ENCODE peak calls at places on chromosome 1, in ten cellular contexts. U, K, B, X, D, N, J, R, P and W are unnamed samples.

GRCh38 chr1:36947384-36947783 is 86.9 kb downstream of the GRIK3 start:
- DNase-seq in U (no peak), K (no peak), B (no peak), X (no peak), D (no peak), N (no peak), J (no peak), R (no peak), P (no peak), W (no peak)

GRCh38 chr1:17725084-17725718 is 29.9 kb upstream of the ACTL8 start:
- DNase-seq in U (no peak), K (no peak), B (no peak), X (no peak), D (no peak), N (no peak), J (peak), R (no peak), P (no peak), W (no peak)

GRCh38 chr1:91138959-91139358 is 117.1 kb upstream of the ZNF644 start:
- DNase-seq in U (no peak), K (no peak), B (no peak), X (no peak), D (no peak), N (no peak), J (no peak), R (no peak), P (no peak), W (no peak)

GRCh38 chr1:214354440-214355148 is 73.6 kb downstream of the SMYD2 start:
- DNase-seq in U (no peak), K (no peak), B (no peak), X (peak), D (no peak), N (no peak), J (no peak), R (no peak), P (no peak), W (no peak)

GRCh38 chr1:116161390-116161789 is 50.2 kb downstream of the MAB21L3 start:
- DNase-seq in U (no peak), K (no peak), B (no peak), X (no peak), D (no peak), N (no peak), J (no peak), R (no peak), P (no peak), W (no peak)

GRCh38 chr1:116717318-116717717 is 36.9 kb upstream of the CD2 start:
- DNase-seq in U (no peak), K (no peak), B (no peak), X (no peak), D (no peak), N (no peak), J (no peak), R (no peak), P (no peak), W (no peak)

GRCh38 chr1:92480813-92481597 is 5.7 kb downstream of the GFI1 start:
- DNase-seq in U (no peak), K (no peak), B (no peak), X (no peak), D (no peak), N (peak), J (no peak), R (peak), P (no peak), W (no peak)

GRCh38 chr1:25565188-25565591 is 21.8 kb downstream of the LDLRAP1 start:
- DNase-seq in U (no peak), K (no peak), B (peak), X (no peak), D (peak), N (no peak), J (no peak), R (no peak), P (no peak), W (no peak)

GRCh38 chr1:167517535-167518330 is 596 bp downstream of the CD247 start:
- DNase-seq in U (no peak), K (peak), B (peak), X (no peak), D (no peak), N (peak), J (peak), R (peak), P (no peak), W (no peak)

GRCh38 chr1:240385985-240386978 is 225.7 kb downstream of the GREM2 start:
- DNase-seq in U (no peak), K (no peak), B (no peak), X (peak), D (peak), N (no peak), J (peak), R (no peak), P (no peak), W (no peak)

GRCh38 chr1:61343623-61344257 is 261.4 kb downstream of the NFIA start:
- DNase-seq in U (no peak), K (no peak), B (no peak), X (no peak), D (no peak), N (no peak), J (no peak), R (no peak), P (no peak), W (no peak)

GRCh38 chr1:78617615-78618026 is 2.6 kb upstream of the IFI44L start:
- DNase-seq in U (peak), K (peak), B (peak), X (peak), D (peak), N (peak), J (peak), R (peak), P (peak), W (peak)

GRCh38 chr1:223417903-223418663 is 24.9 kb downstream of the CCDC185 start:
- DNase-seq in U (no peak), K (no peak), B (no peak), X (no peak), D (no peak), N (no peak), J (no peak), R (no peak), P (no peak), W (no peak)

GRCh38 chr1:173555651-173556305 is 47.1 kb downstream of the SLC9C2 start:
- DNase-seq in U (no peak), K (no peak), B (no peak), X (no peak), D (no peak), N (no peak), J (peak), R (no peak), P (no peak), W (no peak)

GRCh38 chr1:224879404-224879803 is 50.1 kb upstream of the DNAH14 start:
- DNase-seq in U (no peak), K (no peak), B (no peak), X (no peak), D (peak), N (no peak), J (peak), R (no peak), P (no peak), W (no peak)

GRCh38 chr1:17521946-17522612 is 17.4 kb upstream of the ARHGEF10L start:
- DNase-seq in U (no peak), K (no peak), B (no peak), X (no peak), D (no peak), N (no peak), J (no peak), R (no peak), P (no peak), W (no peak)

GRCh38 chr1:29298175-29298720 is 61.9 kb downstream of the PTPRU start:
- DNase-seq in U (no peak), K (no peak), B (no peak), X (no peak), D (no peak), N (no peak), J (no peak), R (peak), P (no peak), W (peak)

GRCh38 chr1:13224480-13225060 is 1.4 kb downstream of the PRAMEF18 start:
- DNase-seq in U (no peak), K (no peak), B (no peak), X (no peak), D (no peak), N (no peak), J (no peak), R (peak), P (no peak), W (no peak)

GRCh38 chr1:183783896-183784637 is 20.9 kb upstream of the RGL1 start:
- DNase-seq in U (no peak), K (no peak), B (no peak), X (peak), D (peak), N (peak), J (peak), R (no peak), P (no peak), W (peak)

GRCh38 chr1:47231314-47232186 is 475 bp downstream of the TAL1 start:
- DNase-seq in U (no peak), K (no peak), B (no peak), X (peak), D (peak), N (peak), J (no peak), R (no peak), P (no peak), W (no peak)

GRCh38 chr1:40951943-40952743 is 27.4 kb upstream of the CTPS1 start:
- DNase-seq in U (peak), K (peak), B (peak), X (peak), D (peak), N (peak), J (peak), R (peak), P (peak), W (peak)

GRCh38 chr1:218869276-218869675 is 304.4 kb upstream of the LYPLAL1 start:
- DNase-seq in U (no peak), K (no peak), B (no peak), X (peak), D (no peak), N (no peak), J (no peak), R (no peak), P (no peak), W (no peak)

GRCh38 chr1:70727891-70728443 is 316.9 kb downstream of the CTH start:
- DNase-seq in U (peak), K (no peak), B (no peak), X (no peak), D (no peak), N (no peak), J (peak), R (no peak), P (no peak), W (no peak)

GRCh38 chr1:115669002-115669673 is 27.4 kb downstream of the VANGL1 start:
- DNase-seq in U (no peak), K (no peak), B (no peak), X (peak), D (peak), N (no peak), J (peak), R (no peak), P (no peak), W (no peak)

GRCh38 chr1:93681549-93682412 is at the start of gene BCAR3:
- DNase-seq in U (peak), K (no peak), B (no peak), X (no peak), D (peak), N (peak), J (peak), R (peak), P (peak), W (peak)

GRCh38 chr1:25780318-25781129 is 19.5 kb upstream of the SELENON start:
- DNase-seq in U (no peak), K (no peak), B (no peak), X (no peak), D (peak), N (no peak), J (no peak), R (no peak), P (no peak), W (no peak)

GRCh38 chr1:232635778-232636356 is 5.9 kb upstream of the SIPA1L2 start:
- DNase-seq in U (peak), K (no peak), B (no peak), X (peak), D (peak), N (no peak), J (peak), R (no peak), P (peak), W (no peak)

GRCh38 chr1:9126511-9126910 is 2.4 kb downstream of the GPR157 start:
- DNase-seq in U (no peak), K (no peak), B (no peak), X (no peak), D (no peak), N (no peak), J (no peak), R (no peak), P (no peak), W (no peak)

GRCh38 chr1:187762109-187762508 is 933.4 kb downstream of the PLA2G4A start:
- DNase-seq in U (no peak), K (no peak), B (no peak), X (no peak), D (peak), N (no peak), J (no peak), R (no peak), P (no peak), W (no peak)

GRCh38 chr1:230282157-230282556 is 144.0 kb downstream of the PGBD5 start:
- DNase-seq in U (peak), K (no peak), B (no peak), X (no peak), D (no peak), N (no peak), J (no peak), R (peak), P (peak), W (no peak)

GRCh38 chr1:116226017-116226416 is 114.8 kb downstream of the MAB21L3 start:
- DNase-seq in U (no peak), K (no peak), B (no peak), X (no peak), D (no peak), N (no peak), J (no peak), R (no peak), P (no peak), W (no peak)

GRCh38 chr1:203508463-203508862 is 14.5 kb downstream of the OPTC start:
- DNase-seq in U (no peak), K (no peak), B (no peak), X (no peak), D (no peak), N (peak), J (no peak), R (no peak), P (no peak), W (no peak)

GRCh38 chr1:160400646-160401486 is 502 bp downstream of the VANGL2 start:
- DNase-seq in U (peak), K (no peak), B (no peak), X (no peak), D (no peak), N (peak), J (no peak), R (no peak), P (no peak), W (no peak)

GRCh38 chr1:65395887-65396612 is 24.4 kb upstream of the LEPR start:
- DNase-seq in U (no peak), K (no peak), B (no peak), X (peak), D (no peak), N (no peak), J (peak), R (no peak), P (no peak), W (no peak)

GRCh38 chr1:218403300-218403699 is 58.2 kb downstream of the TGFB2 start:
- DNase-seq in U (no peak), K (no peak), B (no peak), X (no peak), D (no peak), N (no peak), J (no peak), R (no peak), P (no peak), W (no peak)

GRCh38 chr1:64686828-64687724 is 57.8 kb upstream of the RAVER2 start:
- DNase-seq in U (no peak), K (no peak), B (peak), X (peak), D (peak), N (no peak), J (peak), R (no peak), P (peak), W (no peak)

GRCh38 chr1:26998319-26999300 is 5.1 kb downstream of the TRNP1 start:
- DNase-seq in U (no peak), K (no peak), B (no peak), X (peak), D (peak), N (no peak), J (peak), R (no peak), P (no peak), W (no peak)